ENCODE peak calls at places on chromosomes 11 and 22, in nine cellular contexts. One of them, this sample, is unnamed.

GRCh38 chr11:36127550-36127949 is 161.7 kb downstream of the COMMD9 start:
- DNase-seq in type B pancreatic cell: no peak
- DNase-seq in GM12865: no peak
- DNase-seq in GM13977: no peak
- DNase-seq in neural crest cell: no peak
- DNase-seq in endothelial cell of umbilical vein: no peak
- DNase-seq in fibroblast of lung: no peak
- DNase-seq in uterus: no peak
- DNase-seq in epithelial cell of esophagus: no peak
- DNase-seq in this sample: no peak

GRCh38 chr22:29116397-29117123 is 43.7 kb downstream of the KREMEN1 start:
- DNase-seq in type B pancreatic cell: no peak
- DNase-seq in GM12865: no peak
- DNase-seq in GM13977: no peak
- DNase-seq in neural crest cell: no peak
- DNase-seq in endothelial cell of umbilical vein: no peak
- DNase-seq in fibroblast of lung: no peak
- DNase-seq in uterus: no peak
- DNase-seq in epithelial cell of esophagus: no peak
- DNase-seq in this sample: no peak

GRCh38 chr22:43776081-43776670 is 35.9 kb downstream of the EFCAB6 start:
- DNase-seq in type B pancreatic cell: no peak
- DNase-seq in GM12865: no peak
- DNase-seq in GM13977: no peak
- DNase-seq in neural crest cell: no peak
- DNase-seq in endothelial cell of umbilical vein: no peak
- DNase-seq in fibroblast of lung: no peak
- DNase-seq in uterus: no peak
- DNase-seq in epithelial cell of esophagus: peak
- DNase-seq in this sample: no peak

GRCh38 chr11:106925245-106925644 is 93.0 kb downstream of the GUCY1A2 start:
- DNase-seq in type B pancreatic cell: no peak
- DNase-seq in GM12865: no peak
- DNase-seq in GM13977: no peak
- DNase-seq in neural crest cell: no peak
- DNase-seq in endothelial cell of umbilical vein: no peak
- DNase-seq in fibroblast of lung: peak
- DNase-seq in uterus: no peak
- DNase-seq in epithelial cell of esophagus: no peak
- DNase-seq in this sample: no peak

GRCh38 chr11:109309153-109309552 is 112.8 kb upstream of the C11orf87 start:
- DNase-seq in type B pancreatic cell: no peak
- DNase-seq in GM12865: no peak
- DNase-seq in GM13977: no peak
- DNase-seq in neural crest cell: no peak
- DNase-seq in endothelial cell of umbilical vein: no peak
- DNase-seq in fibroblast of lung: no peak
- DNase-seq in uterus: no peak
- DNase-seq in epithelial cell of esophagus: no peak
- DNase-seq in this sample: no peak

GRCh38 chr22:20563464-20563906 is 56.1 kb downstream of the MED15 start:
- DNase-seq in type B pancreatic cell: no peak
- DNase-seq in GM12865: no peak
- DNase-seq in GM13977: no peak
- DNase-seq in neural crest cell: no peak
- DNase-seq in endothelial cell of umbilical vein: no peak
- DNase-seq in fibroblast of lung: no peak
- DNase-seq in uterus: no peak
- DNase-seq in epithelial cell of esophagus: no peak
- DNase-seq in this sample: no peak

GRCh38 chr11:47500121-47500520 is 51.2 kb upstream of the RAPSN start:
- DNase-seq in type B pancreatic cell: no peak
- DNase-seq in GM12865: no peak
- DNase-seq in GM13977: no peak
- DNase-seq in neural crest cell: no peak
- DNase-seq in endothelial cell of umbilical vein: no peak
- DNase-seq in fibroblast of lung: no peak
- DNase-seq in uterus: no peak
- DNase-seq in epithelial cell of esophagus: no peak
- DNase-seq in this sample: no peak

GRCh38 chr11:34149274-34149673 is 43.8 kb downstream of the NAT10 start:
- DNase-seq in type B pancreatic cell: no peak
- DNase-seq in GM12865: no peak
- DNase-seq in GM13977: no peak
- DNase-seq in neural crest cell: no peak
- DNase-seq in endothelial cell of umbilical vein: no peak
- DNase-seq in fibroblast of lung: no peak
- DNase-seq in uterus: no peak
- DNase-seq in epithelial cell of esophagus: no peak
- DNase-seq in this sample: no peak

GRCh38 chr11:9760180-9760550 is 96.3 kb downstream of the SWAP70 start:
- DNase-seq in type B pancreatic cell: no peak
- DNase-seq in GM12865: no peak
- DNase-seq in GM13977: no peak
- DNase-seq in neural crest cell: no peak
- DNase-seq in endothelial cell of umbilical vein: no peak
- DNase-seq in fibroblast of lung: peak
- DNase-seq in uterus: peak
- DNase-seq in epithelial cell of esophagus: peak
- DNase-seq in this sample: no peak

GRCh38 chr22:20741008-20741633 is 32.8 kb upstream of the SERPIND1 start:
- DNase-seq in type B pancreatic cell: no peak
- DNase-seq in GM12865: no peak
- DNase-seq in GM13977: no peak
- DNase-seq in neural crest cell: no peak
- DNase-seq in endothelial cell of umbilical vein: no peak
- DNase-seq in fibroblast of lung: no peak
- DNase-seq in uterus: no peak
- DNase-seq in epithelial cell of esophagus: no peak
- DNase-seq in this sample: no peak

GRCh38 chr11:1005913-1006312 is 30.6 kb downstream of the MUC6 start:
- DNase-seq in type B pancreatic cell: no peak
- DNase-seq in GM12865: no peak
- DNase-seq in GM13977: no peak
- DNase-seq in neural crest cell: no peak
- DNase-seq in endothelial cell of umbilical vein: no peak
- DNase-seq in fibroblast of lung: no peak
- DNase-seq in uterus: peak
- DNase-seq in epithelial cell of esophagus: peak
- DNase-seq in this sample: no peak

GRCh38 chr11:109508185-109508584 is 86.2 kb downstream of the C11orf87 start:
- DNase-seq in type B pancreatic cell: no peak
- DNase-seq in GM12865: no peak
- DNase-seq in GM13977: no peak
- DNase-seq in neural crest cell: no peak
- DNase-seq in endothelial cell of umbilical vein: no peak
- DNase-seq in fibroblast of lung: no peak
- DNase-seq in uterus: no peak
- DNase-seq in epithelial cell of esophagus: no peak
- DNase-seq in this sample: no peak

GRCh38 chr11:118907749-118908106 is 18.0 kb downstream of the BCL9L start:
- DNase-seq in type B pancreatic cell: no peak
- DNase-seq in GM12865: no peak
- DNase-seq in GM13977: no peak
- DNase-seq in neural crest cell: no peak
- DNase-seq in endothelial cell of umbilical vein: no peak
- DNase-seq in fibroblast of lung: no peak
- DNase-seq in uterus: no peak
- DNase-seq in epithelial cell of esophagus: no peak
- DNase-seq in this sample: no peak

GRCh38 chr11:118908264-118908663 is 17.5 kb downstream of the BCL9L start:
- DNase-seq in type B pancreatic cell: no peak
- DNase-seq in GM12865: no peak
- DNase-seq in GM13977: no peak
- DNase-seq in neural crest cell: no peak
- DNase-seq in endothelial cell of umbilical vein: no peak
- DNase-seq in fibroblast of lung: no peak
- DNase-seq in uterus: no peak
- DNase-seq in epithelial cell of esophagus: no peak
- DNase-seq in this sample: no peak

GRCh38 chr11:118908931-118909618 is 16.7 kb downstream of the BCL9L start:
- DNase-seq in type B pancreatic cell: peak
- DNase-seq in GM12865: no peak
- DNase-seq in GM13977: no peak
- DNase-seq in neural crest cell: no peak
- DNase-seq in endothelial cell of umbilical vein: peak
- DNase-seq in fibroblast of lung: peak
- DNase-seq in uterus: peak
- DNase-seq in epithelial cell of esophagus: peak
- DNase-seq in this sample: no peak

GRCh38 chr11:118909619-118910308 is 16.0 kb downstream of the BCL9L start:
- DNase-seq in type B pancreatic cell: no peak
- DNase-seq in GM12865: no peak
- DNase-seq in GM13977: no peak
- DNase-seq in neural crest cell: no peak
- DNase-seq in endothelial cell of umbilical vein: no peak
- DNase-seq in fibroblast of lung: no peak
- DNase-seq in uterus: no peak
- DNase-seq in epithelial cell of esophagus: no peak
- DNase-seq in this sample: no peak

DNA sequence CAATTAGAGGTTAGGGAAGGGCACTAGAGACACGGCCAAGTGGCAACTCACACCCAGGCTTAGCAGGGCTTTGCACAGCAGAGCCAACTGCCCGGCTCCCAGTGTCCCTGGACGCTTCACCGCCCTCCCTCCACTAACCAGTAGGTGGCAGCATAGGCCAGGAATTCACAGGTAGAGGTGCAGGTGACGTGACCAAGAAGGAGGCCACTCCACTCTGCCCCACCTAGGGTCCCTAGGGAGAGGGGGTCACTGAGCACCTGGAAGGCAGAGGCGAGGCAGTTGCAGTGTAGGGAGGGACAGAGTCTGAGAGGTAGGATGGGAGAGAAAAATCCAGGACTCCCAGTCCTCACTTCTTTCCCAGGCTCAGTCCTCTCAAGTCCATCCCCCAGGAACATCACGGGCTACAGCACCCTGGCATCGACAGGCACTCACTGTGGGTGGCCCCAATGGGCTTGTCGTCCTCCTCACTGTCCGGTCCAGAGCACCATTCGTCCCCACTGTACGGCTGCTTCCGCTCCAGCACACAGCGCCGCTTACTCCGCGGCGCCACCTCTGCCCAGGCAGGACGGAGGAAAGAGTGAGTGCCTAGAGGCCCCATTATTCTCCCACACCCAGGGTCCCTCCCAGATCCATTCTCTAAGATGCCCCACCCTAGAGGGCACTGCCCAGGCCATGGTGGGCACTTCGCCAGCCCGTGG is 18.5 kb downstream of the BCL9L start:
- DNase-seq in type B pancreatic cell: peak
- DNase-seq in GM12865: peak
- DNase-seq in GM13977: peak
- DNase-seq in neural crest cell: peak
- DNase-seq in endothelial cell of umbilical vein: peak
- DNase-seq in fibroblast of lung: peak
- DNase-seq in uterus: peak
- DNase-seq in epithelial cell of esophagus: peak
- DNase-seq in this sample: peak
- TF ChIP-seq CTCF in type B pancreatic cell: peak
- TF ChIP-seq CTCF in GM12865: peak
- TF ChIP-seq CTCF in GM13977: peak
- TF ChIP-seq CTCF in neural crest cell: peak
- TF ChIP-seq CTCF in endothelial cell of umbilical vein: peak
- TF ChIP-seq CTCF in fibroblast of lung: peak
- TF ChIP-seq CTCF in uterus: peak
- TF ChIP-seq CTCF in epithelial cell of esophagus: peak
- TF ChIP-seq CTCF in this sample: peak

GRCh38 chr11:113906038-113906437 is 1.4 kb downstream of the HTR3B start:
- DNase-seq in type B pancreatic cell: no peak
- DNase-seq in GM12865: peak
- DNase-seq in GM13977: no peak
- DNase-seq in neural crest cell: no peak
- DNase-seq in endothelial cell of umbilical vein: no peak
- DNase-seq in fibroblast of lung: peak
- DNase-seq in uterus: no peak
- DNase-seq in epithelial cell of esophagus: peak
- DNase-seq in this sample: no peak
- TF ChIP-seq CTCF in type B pancreatic cell: peak
- TF ChIP-seq CTCF in GM12865: no peak
- TF ChIP-seq CTCF in GM13977: no peak
- TF ChIP-seq CTCF in neural crest cell: peak
- TF ChIP-seq CTCF in endothelial cell of umbilical vein: peak
- TF ChIP-seq CTCF in fibroblast of lung: no peak
- TF ChIP-seq CTCF in uterus: no peak
- TF ChIP-seq CTCF in epithelial cell of esophagus: peak
- TF ChIP-seq CTCF in this sample: no peak

DNA sequence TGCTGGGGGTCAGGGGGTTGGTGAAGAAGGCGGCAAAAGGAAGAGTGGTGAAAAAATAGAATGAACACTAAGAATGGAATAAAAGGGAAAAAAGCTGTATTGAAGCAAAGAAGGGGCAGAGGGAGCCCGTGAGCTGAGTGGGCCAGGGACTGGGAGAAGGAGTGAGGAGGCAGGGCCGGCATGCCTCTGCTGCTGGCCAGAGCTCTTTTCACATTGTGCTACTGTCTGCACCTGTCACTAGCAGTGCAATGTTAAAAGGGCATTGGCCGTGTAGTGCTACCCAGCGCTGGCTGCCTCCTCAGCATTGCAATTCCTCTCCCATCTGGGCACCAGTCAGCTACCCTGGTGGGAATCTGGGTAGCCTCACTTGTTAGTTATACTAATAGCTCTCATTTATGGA is 8.7 kb downstream of the YPEL4 start:
- DNase-seq in type B pancreatic cell: no peak
- DNase-seq in GM12865: no peak
- DNase-seq in GM13977: peak
- DNase-seq in neural crest cell: peak
- DNase-seq in endothelial cell of umbilical vein: no peak
- DNase-seq in fibroblast of lung: no peak
- DNase-seq in uterus: no peak
- DNase-seq in epithelial cell of esophagus: no peak
- DNase-seq in this sample: no peak
- TF ChIP-seq CTCF in type B pancreatic cell: peak
- TF ChIP-seq CTCF in GM12865: peak
- TF ChIP-seq CTCF in GM13977: peak
- TF ChIP-seq CTCF in neural crest cell: peak
- TF ChIP-seq CTCF in endothelial cell of umbilical vein: peak
- TF ChIP-seq CTCF in fibroblast of lung: peak
- TF ChIP-seq CTCF in uterus: peak
- TF ChIP-seq CTCF in epithelial cell of esophagus: no peak
- TF ChIP-seq CTCF in this sample: no peak

GRCh38 chr22:26536762-26537134 is 24.5 kb upstream of the TFIP11 start:
- DNase-seq in type B pancreatic cell: no peak
- DNase-seq in GM12865: no peak
- DNase-seq in GM13977: no peak
- DNase-seq in neural crest cell: no peak
- DNase-seq in endothelial cell of umbilical vein: no peak
- DNase-seq in fibroblast of lung: no peak
- DNase-seq in uterus: no peak
- DNase-seq in epithelial cell of esophagus: no peak
- DNase-seq in this sample: no peak
- TF ChIP-seq CTCF in type B pancreatic cell: no peak
- TF ChIP-seq CTCF in GM12865: no peak
- TF ChIP-seq CTCF in GM13977: no peak
- TF ChIP-seq CTCF in neural crest cell: no peak
- TF ChIP-seq CTCF in endothelial cell of umbilical vein: no peak
- TF ChIP-seq CTCF in fibroblast of lung: no peak
- TF ChIP-seq CTCF in uterus: no peak
- TF ChIP-seq CTCF in epithelial cell of esophagus: no peak
- TF ChIP-seq CTCF in this sample: no peak